ENCODE peak calls at places on chromosomes 2 and 18, in seven cellular contexts. One of them, this sample, is unnamed.

GRCh38 chr2:134433469-134433868 is 179.6 kb downstream of the MGAT5 start:
- DNase-seq in IMR-90: no peak
- DNase-seq in HCT116: no peak
- DNase-seq in A549: no peak
- DNase-seq in H1: no peak
- DNase-seq in HepG2: no peak
- DNase-seq in GM12878: no peak
- DNase-seq in this sample: no peak

GRCh38 chr2:109261906-109262631 is 133.1 kb downstream of the SH3RF3 start:
- DNase-seq in IMR-90: no peak
- DNase-seq in HCT116: no peak
- DNase-seq in A549: no peak
- DNase-seq in H1: no peak
- DNase-seq in HepG2: no peak
- DNase-seq in GM12878: no peak
- DNase-seq in this sample: no peak

GRCh38 chr18:59547691-59548182 is 149.5 kb downstream of the CCBE1 start:
- DNase-seq in IMR-90: peak
- DNase-seq in HCT116: no peak
- DNase-seq in A549: no peak
- DNase-seq in H1: no peak
- DNase-seq in HepG2: no peak
- DNase-seq in GM12878: no peak
- DNase-seq in this sample: peak

GRCh38 chr2:11234309-11234708 is 79.0 kb downstream of the SLC66A3 start:
- DNase-seq in IMR-90: peak
- DNase-seq in HCT116: no peak
- DNase-seq in A549: no peak
- DNase-seq in H1: no peak
- DNase-seq in HepG2: no peak
- DNase-seq in GM12878: no peak
- DNase-seq in this sample: no peak

GRCh38 chr2:162749456-162749855 is 89.1 kb downstream of the KCNH7 start:
- DNase-seq in IMR-90: no peak
- DNase-seq in HCT116: no peak
- DNase-seq in A549: no peak
- DNase-seq in H1: no peak
- DNase-seq in HepG2: no peak
- DNase-seq in GM12878: no peak
- DNase-seq in this sample: no peak

GRCh38 chr2:188986839-188987238 is 12.7 kb downstream of the COL3A1 start:
- DNase-seq in IMR-90: peak
- DNase-seq in HCT116: no peak
- DNase-seq in A549: no peak
- DNase-seq in H1: no peak
- DNase-seq in HepG2: no peak
- DNase-seq in GM12878: no peak
- DNase-seq in this sample: no peak

GRCh38 chr18:37578886-37579513 is 13.4 kb upstream of the CELF4 start:
- DNase-seq in IMR-90: peak
- DNase-seq in HCT116: peak
- DNase-seq in A549: peak
- DNase-seq in H1: no peak
- DNase-seq in HepG2: peak
- DNase-seq in GM12878: no peak
- DNase-seq in this sample: peak

GRCh38 chr2:197850882-197851281 is 46.5 kb downstream of the PLCL1 start:
- DNase-seq in IMR-90: peak
- DNase-seq in HCT116: no peak
- DNase-seq in A549: no peak
- DNase-seq in H1: no peak
- DNase-seq in HepG2: no peak
- DNase-seq in GM12878: no peak
- DNase-seq in this sample: no peak

GRCh38 chr2:234395801-234396478 is 100.9 kb downstream of the ARL4C start:
- DNase-seq in IMR-90: no peak
- DNase-seq in HCT116: no peak
- DNase-seq in A549: no peak
- DNase-seq in H1: no peak
- DNase-seq in HepG2: no peak
- DNase-seq in GM12878: no peak
- DNase-seq in this sample: no peak

GRCh38 chr2:38075436-38076249 is at the start of gene CYP1B1:
- DNase-seq in IMR-90: no peak
- DNase-seq in HCT116: no peak
- DNase-seq in A549: no peak
- DNase-seq in H1: no peak
- DNase-seq in HepG2: no peak
- DNase-seq in GM12878: no peak
- DNase-seq in this sample: no peak

GRCh38 chr18:26656944-26657536 is 108.7 kb upstream of the KCTD1 start:
- DNase-seq in IMR-90: peak
- DNase-seq in HCT116: no peak
- DNase-seq in A549: peak
- DNase-seq in H1: no peak
- DNase-seq in HepG2: peak
- DNase-seq in GM12878: no peak
- DNase-seq in this sample: no peak

GRCh38 chr2:20620696-20621365 is 30.1 kb downstream of the HS1BP3 start:
- DNase-seq in IMR-90: no peak
- DNase-seq in HCT116: no peak
- DNase-seq in A549: no peak
- DNase-seq in H1: no peak
- DNase-seq in HepG2: no peak
- DNase-seq in GM12878: no peak
- DNase-seq in this sample: no peak
- TF ChIP-seq CEBPB in IMR-90: no peak
- TF ChIP-seq CEBPB in HCT116: no peak
- TF ChIP-seq CEBPB in A549: no peak
- TF ChIP-seq CEBPB in H1: no peak
- TF ChIP-seq CEBPB in HepG2: no peak
- TF ChIP-seq CEBPB in GM12878: no peak
- TF ChIP-seq CEBPB in this sample: no peak

DNA sequence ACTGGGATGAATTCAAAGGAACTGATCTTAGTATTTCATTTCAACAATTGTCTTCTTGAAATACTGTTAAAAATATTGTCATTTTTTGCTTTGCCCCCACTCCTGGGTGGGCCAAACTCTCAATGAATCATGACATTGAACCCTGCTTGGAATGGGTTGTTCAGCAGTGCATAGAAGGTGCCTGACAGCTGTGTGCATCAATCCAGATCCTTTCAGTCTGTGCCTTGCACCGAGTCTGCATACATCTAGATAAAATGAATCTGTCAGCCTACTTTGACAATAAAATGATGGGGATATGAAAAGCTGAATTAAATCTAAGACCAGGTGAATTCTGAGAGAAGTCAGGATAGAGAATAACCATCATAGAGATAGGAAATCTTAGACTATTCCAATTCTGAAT is 706.6 kb downstream of the CBLN2 start:
- DNase-seq in IMR-90: no peak
- DNase-seq in HCT116: no peak
- DNase-seq in A549: no peak
- DNase-seq in H1: no peak
- DNase-seq in HepG2: no peak
- DNase-seq in GM12878: no peak
- DNase-seq in this sample: no peak
- TF ChIP-seq RAD21 in IMR-90: no peak
- TF ChIP-seq RAD21 in HCT116: no peak
- TF ChIP-seq RAD21 in A549: no peak
- TF ChIP-seq RAD21 in H1: no peak
- TF ChIP-seq RAD21 in HepG2: no peak
- TF ChIP-seq RAD21 in GM12878: no peak
- TF ChIP-seq RAD21 in this sample: no peak

DNA sequence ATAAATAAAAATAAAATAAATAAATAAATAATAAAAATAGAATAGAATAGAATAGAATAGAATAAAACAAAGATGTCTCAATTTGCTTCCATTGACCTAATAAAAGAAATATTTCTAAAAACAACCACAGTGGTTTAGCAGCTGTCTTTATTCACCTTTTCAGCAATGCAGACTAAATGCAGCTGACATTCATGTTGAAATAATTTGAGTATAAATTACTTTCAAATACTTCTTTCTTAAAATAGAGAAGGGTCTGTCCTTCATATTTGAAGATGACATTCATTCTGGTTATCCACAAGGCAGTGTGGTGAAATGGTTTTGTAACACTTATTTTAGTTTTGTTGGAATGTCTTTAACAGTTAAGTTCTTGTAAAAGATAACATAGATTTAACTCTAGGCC is 469.4 kb downstream of the IRS1 start:
- DNase-seq in IMR-90: no peak
- DNase-seq in HCT116: no peak
- DNase-seq in A549: no peak
- DNase-seq in H1: no peak
- DNase-seq in HepG2: no peak
- DNase-seq in GM12878: no peak
- DNase-seq in this sample: no peak
- TF ChIP-seq CEBPB in IMR-90: no peak
- TF ChIP-seq CEBPB in HCT116: no peak
- TF ChIP-seq CEBPB in A549: no peak
- TF ChIP-seq CEBPB in H1: no peak
- TF ChIP-seq CEBPB in HepG2: no peak
- TF ChIP-seq CEBPB in GM12878: no peak
- TF ChIP-seq CEBPB in this sample: no peak

GRCh38 chr2:101754613-101755012 is 57.1 kb downstream of the MAP4K4 start:
- DNase-seq in IMR-90: peak
- DNase-seq in HCT116: no peak
- DNase-seq in A549: peak
- DNase-seq in H1: no peak
- DNase-seq in HepG2: no peak
- DNase-seq in GM12878: no peak
- DNase-seq in this sample: no peak

GRCh38 chr2:101759162-101759561 is 61.7 kb downstream of the MAP4K4 start:
- DNase-seq in IMR-90: peak
- DNase-seq in HCT116: peak
- DNase-seq in A549: peak
- DNase-seq in H1: no peak
- DNase-seq in HepG2: no peak
- DNase-seq in GM12878: no peak
- DNase-seq in this sample: no peak

GRCh38 chr2:101753720-101754490 is 56.4 kb downstream of the MAP4K4 start:
- DNase-seq in IMR-90: no peak
- DNase-seq in HCT116: no peak
- DNase-seq in A549: no peak
- DNase-seq in H1: no peak
- DNase-seq in HepG2: no peak
- DNase-seq in GM12878: peak
- DNase-seq in this sample: no peak

GRCh38 chr2:101756266-101756665 is 58.8 kb downstream of the MAP4K4 start:
- DNase-seq in IMR-90: no peak
- DNase-seq in HCT116: no peak
- DNase-seq in A549: no peak
- DNase-seq in H1: no peak
- DNase-seq in HepG2: no peak
- DNase-seq in GM12878: no peak
- DNase-seq in this sample: no peak

GRCh38 chr2:101758001-101758400 is 60.5 kb downstream of the MAP4K4 start:
- DNase-seq in IMR-90: no peak
- DNase-seq in HCT116: no peak
- DNase-seq in A549: no peak
- DNase-seq in H1: no peak
- DNase-seq in HepG2: no peak
- DNase-seq in GM12878: no peak
- DNase-seq in this sample: no peak
- TF ChIP-seq RAD21 in IMR-90: no peak
- TF ChIP-seq RAD21 in HCT116: no peak
- TF ChIP-seq RAD21 in A549: no peak
- TF ChIP-seq RAD21 in H1: no peak
- TF ChIP-seq RAD21 in HepG2: no peak
- TF ChIP-seq RAD21 in GM12878: no peak
- TF ChIP-seq RAD21 in this sample: no peak

GRCh38 chr2:156908825-156909224 is 348.7 kb upstream of the GALNT5 start:
- DNase-seq in IMR-90: peak
- DNase-seq in HCT116: no peak
- DNase-seq in A549: no peak
- DNase-seq in H1: no peak
- DNase-seq in HepG2: no peak
- DNase-seq in GM12878: no peak
- DNase-seq in this sample: no peak
- TF ChIP-seq CEBPB in IMR-90: peak
- TF ChIP-seq CEBPB in HCT116: no peak
- TF ChIP-seq CEBPB in A549: no peak
- TF ChIP-seq CEBPB in H1: no peak
- TF ChIP-seq CEBPB in HepG2: no peak
- TF ChIP-seq CEBPB in GM12878: no peak
- TF ChIP-seq CEBPB in this sample: no peak

DNA sequence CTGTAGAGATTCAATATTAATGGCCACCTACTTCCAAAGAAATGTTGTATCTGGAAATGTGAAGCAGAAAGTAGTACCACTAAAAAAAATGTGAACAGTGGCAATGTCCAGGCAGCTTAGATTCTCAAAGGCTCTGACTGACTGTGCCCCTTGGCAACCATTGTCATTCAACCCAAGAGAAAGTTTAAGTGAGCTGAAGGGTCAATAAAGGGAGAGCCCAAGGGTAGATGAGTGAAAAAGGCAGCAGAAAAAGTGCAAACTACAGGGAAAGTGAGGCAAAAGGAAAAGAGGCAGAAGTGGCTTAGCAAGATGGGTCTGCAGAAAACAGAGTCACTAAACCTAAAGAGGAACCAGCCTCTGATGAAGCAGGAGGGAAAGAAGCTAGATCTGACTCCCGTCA is 803.0 kb downstream of the CPS1 start:
- DNase-seq in IMR-90: no peak
- DNase-seq in HCT116: no peak
- DNase-seq in A549: no peak
- DNase-seq in H1: no peak
- DNase-seq in HepG2: no peak
- DNase-seq in GM12878: no peak
- DNase-seq in this sample: no peak
- TF ChIP-seq RAD21 in IMR-90: no peak
- TF ChIP-seq RAD21 in HCT116: no peak
- TF ChIP-seq RAD21 in A549: no peak
- TF ChIP-seq RAD21 in H1: no peak
- TF ChIP-seq RAD21 in HepG2: no peak
- TF ChIP-seq RAD21 in GM12878: no peak
- TF ChIP-seq RAD21 in this sample: no peak

GRCh38 chr2:71932780-71933466 is 214.7 kb downstream of the CYP26B1 start:
- DNase-seq in IMR-90: no peak
- DNase-seq in HCT116: no peak
- DNase-seq in A549: no peak
- DNase-seq in H1: no peak
- DNase-seq in HepG2: no peak
- DNase-seq in GM12878: no peak
- DNase-seq in this sample: no peak
- TF ChIP-seq CEBPB in IMR-90: no peak
- TF ChIP-seq CEBPB in HCT116: no peak
- TF ChIP-seq CEBPB in A549: no peak
- TF ChIP-seq CEBPB in H1: no peak
- TF ChIP-seq CEBPB in HepG2: no peak
- TF ChIP-seq CEBPB in GM12878: no peak
- TF ChIP-seq CEBPB in this sample: no peak

This sample was measured in K562.